ENCODE peak calls at places on chromosome 19, in four cellular contexts. O is endothelial cell of umbilical vein, Q is PC-9, E is mammary epithelial cell. L is an unnamed sample. For H3K79me2, the result is how much of the 10 kb centered on the place peaks cover.

GRCh38 chr19:31595521-31595920 is 246.3 kb upstream of the TSHZ3 start:
- DNase-seq in O (no peak), Q (no peak), E (no peak), L (no peak)

GRCh38 chr19:34772697-34773554 is at the start of gene ZNF599:
- DNase-seq in O (peak), E (peak), Q (peak), L (peak)

GRCh38 chr19:34766386-34766785 is 6.6 kb downstream of the ZNF599 start:
- DNase-seq in E (no peak), Q (no peak), O (no peak), L (no peak)

GRCh38 chr19:17757125-17757524 is 5.8 kb downstream of the FCHO1 start:
- DNase-seq in O (peak), E (peak), Q (peak), L (no peak)

GRCh38 chr19:7004313-7004931 is 16.8 kb downstream of the MBD3L2B start:
- DNase-seq in O (peak), Q (no peak), E (no peak), L (peak)

GRCh38 chr19:16571689-16572331 is 405 bp downstream of the SLC35E1 start:
- DNase-seq in E (peak), Q (no peak), O (peak), L (no peak)

GRCh38 chr19:34588249-34588648 is 88.7 kb downstream of the SCGB2B2 start:
- DNase-seq in Q (peak), O (peak), E (peak), L (no peak)

GRCh38 chr19:46975918-46976782 is 43.5 kb upstream of the NPAS1 start:
- DNase-seq in Q (peak), O (peak), E (peak), L (peak)

GRCh38 chr19:55377356-55378131 is 918 bp downstream of the TMEM190 start:
- DNase-seq in Q (no peak), E (no peak), O (no peak), L (peak)

GRCh38 chr19:33375760-33376159 is 2.3 kb downstream of the CEBPG start:
- DNase-seq in O (no peak), E (peak), Q (no peak), L (no peak)

GRCh38 chr19:30066781-30067759 is 125.0 kb downstream of the URI1 start:
- DNase-seq in O (no peak), Q (no peak), E (no peak), L (no peak)

GRCh38 chr19:6822311-6822670 is 49.8 kb downstream of the VAV1 start:
- DNase-seq in Q (no peak), E (no peak), O (no peak), L (no peak)

GRCh38 chr19:32682317-32682716 is 6.7 kb downstream of the RGS9BP start:
- DNase-seq in Q (peak), O (no peak), E (no peak), L (no peak)

GRCh38 chr19:16078311-16078758 is 2.0 kb downstream of the TPM4 start:
- DNase-seq in O (no peak), E (peak), Q (no peak), L (peak)

GRCh38 chr19:15836345-15836594 is 20.8 kb upstream of the OR10H1 start:
- DNase-seq in O (peak), Q (no peak), E (no peak), L (no peak)

GRCh38 chr19:17090501-17091074 is 15.0 kb downstream of the MYO9B start:
- DNase-seq in E (peak), Q (no peak), O (no peak), L (no peak)

GRCh38 chr19:35730326-35730725 is 11.9 kb downstream of the IGFLR1 start:
- DNase-seq in Q (no peak), O (no peak), E (no peak), L (no peak)

GRCh38 chr19:12913011-12913561 is 6.0 kb downstream of the SYCE2 start:
- DNase-seq in E (no peak), Q (no peak), O (peak), L (peak)

GRCh38 chr19:28980236-28980868 is 232.6 kb downstream of the UQCRFS1 start:
- DNase-seq in Q (no peak), E (no peak), O (no peak), L (no peak)

GRCh38 chr19:33905473-33905936 is 108.8 kb downstream of the KCTD15 start:
- DNase-seq in E (peak), Q (no peak), O (peak), L (peak)

GRCh38 chr19:39671739-39672363 is 16.1 kb downstream of the LGALS16 start:
- DNase-seq in E (peak), Q (peak), O (peak), L (peak)

GRCh38 chr19:51799998-51800848 is 5.3 kb downstream of the FPR3 start:
- DNase-seq in Q (no peak), O (no peak), E (no peak), L (no peak)

GRCh38 chr19:17576758-17577532 is 21.5 kb downstream of the COLGALT1 start:
- DNase-seq in E (peak), Q (peak), O (no peak), L (peak)

GRCh38 chr19:45809643-45810159 is 5.4 kb downstream of the RSPH6A start:
- DNase-seq in Q (peak), E (peak), O (peak), L (no peak)

GRCh38 chr19:4807188-4807587 is 15.7 kb downstream of the FEM1A start:
- DNase-seq in O (no peak), E (no peak), Q (no peak), L (no peak)

GRCh38 chr19:18514800-18515682 is 6.8 kb downstream of the ELL start:
- DNase-seq in E (no peak), Q (peak), O (peak), L (no peak)

GRCh38 chr19:35388277-35389054 is 17.6 kb downstream of the GPR42 start:
- DNase-seq in Q (no peak), E (no peak), O (no peak), L (no peak)

GRCh38 chr19:1754651-1755466 is 1.6 kb downstream of the ONECUT3 start:
- DNase-seq in Q (no peak), O (no peak), E (peak), L (peak)

GRCh38 chr19:2361259-2362038 is 1.4 kb downstream of the TMPRSS9 start:
- DNase-seq in Q (no peak), O (no peak), E (no peak), L (no peak)

GRCh38 chr19:29841559-29842367 is 30.0 kb downstream of the CCNE1 start:
- DNase-seq in Q (peak), E (peak), O (peak), L (peak)

GRCh38 chr19:49916839-49917733 is 11.9 kb upstream of the ATF5 start:
- DNase-seq in Q (no peak), O (no peak), E (no peak), L (peak)

GRCh38 chr19:49913720-49914119 is 15.3 kb upstream of the ATF5 start:
- DNase-seq in O (no peak), E (no peak), Q (no peak), L (no peak)

GRCh38 chr19:49912965-49913685 is 15.9 kb upstream of the ATF5 start:
- DNase-seq in E (no peak), O (no peak), Q (no peak), L (no peak)

GRCh38 chr19:49918089-49918488 is 10.9 kb upstream of the ATF5 start:
- DNase-seq in O (no peak), E (no peak), Q (no peak), L (no peak)

DNA sequence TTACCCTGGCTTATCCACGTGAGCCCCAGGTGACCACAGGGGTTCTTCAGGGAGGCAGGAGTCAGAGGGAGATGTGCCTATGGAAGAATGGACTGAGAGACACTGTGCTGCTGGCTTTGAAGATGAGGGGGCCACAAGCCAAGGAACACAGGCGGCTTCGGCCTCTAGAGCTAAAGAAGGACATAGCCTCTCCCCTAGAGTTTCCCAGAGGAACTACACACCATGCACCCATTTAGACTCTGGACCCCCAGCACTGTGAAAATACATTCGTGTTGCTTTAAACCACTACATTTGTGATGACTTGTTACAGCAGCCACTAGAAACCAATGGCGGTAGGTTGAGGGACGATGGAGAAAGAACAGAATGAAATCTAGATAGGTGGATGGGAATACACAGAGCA is 13.7 kb upstream of the ATF5 start:
- DNase-seq in O (no peak), Q (no peak), E (no peak), L (no peak)
- TF ChIP-seq CTCF in O (no peak), Q (peak), E (peak), L (no peak)

GRCh38 chr19:11606484-11606883 is 9.2 kb downstream of the ZNF627 start:
- DNase-seq in E (no peak), O (no peak), Q (no peak), L (no peak)
- H3K79me2 ChIP-seq in E (under half), O (under half), Q (under half), L (half or more)

GRCh38 chr19:3605770-3606169 is 905 bp downstream of the TBXA2R start:
- DNase-seq in E (no peak), Q (no peak), O (no peak), L (no peak)
- TF ChIP-seq EZH2 in E (no peak), Q (no peak), O (no peak), L (no peak)

GRCh38 chr19:41595258-41595889 is 19.4 kb downstream of the CEACAM21 start:
- DNase-seq in O (peak), E (peak), Q (peak), L (peak)
- TF ChIP-seq CTCF in O (peak), E (peak), Q (peak), L (peak)

DNA sequence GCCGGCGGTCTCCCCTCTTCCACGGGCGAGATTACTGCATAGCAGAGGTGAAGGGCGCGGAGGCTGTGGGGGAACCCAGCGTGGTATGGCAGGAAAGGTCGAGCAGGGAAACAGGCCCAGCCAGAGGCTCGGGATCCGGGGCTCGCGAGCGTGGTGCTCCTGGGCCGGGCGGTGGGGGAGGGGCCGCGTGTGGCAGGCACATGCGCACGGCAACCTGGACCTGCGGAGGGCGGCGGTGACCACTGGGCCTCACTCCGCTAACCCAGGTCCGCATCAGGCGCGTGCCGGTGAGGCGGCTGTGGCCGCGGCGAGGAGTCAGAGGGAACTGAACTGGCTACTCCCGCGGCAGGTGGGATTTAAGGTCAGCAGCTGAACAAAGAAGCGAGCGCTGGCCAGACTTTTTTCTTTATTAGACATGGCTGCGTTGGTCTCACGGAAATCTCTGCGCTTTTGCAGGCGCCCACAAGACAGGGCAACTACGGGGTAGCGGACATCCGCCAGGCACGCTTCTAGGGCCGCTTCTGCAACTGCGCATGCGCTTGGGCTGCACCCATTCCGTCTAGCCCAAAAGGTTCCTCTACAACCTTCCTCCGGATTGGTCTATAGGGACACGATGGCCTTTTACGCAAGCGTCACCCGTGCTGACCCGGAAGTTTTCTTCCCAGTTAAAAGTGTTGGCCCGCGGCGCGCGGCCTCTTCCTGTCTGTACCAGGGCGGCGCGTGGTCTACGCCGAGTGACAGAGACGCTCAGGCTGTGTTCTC is at the start of gene RPS5:
- DNase-seq in O (peak), Q (peak), E (peak), L (peak)
- H3K79me2 ChIP-seq in O (under half), Q (half or more), E (half or more), L (half or more)

L was measured in neural progenitor cell.